ENCODE peak calls at places on chromosomes 5 and 9, in five cellular contexts. E, F, V, H and U are unnamed samples.
A peak's percentile ranks its signal among the peaks of the same experiment; 100 is the strongest.

GRCh38 chr5:34892414-34892813 is 22.9 kb downstream of the RAD1 start:
- DNase-seq in E (no peak), F (no peak), V (no peak), H (no peak), U (no peak)

GRCh38 chr5:149824115-149824514 is 94.0 kb downstream of the PPARGC1B start:
- DNase-seq in E (no peak), F (no peak), V (no peak), H (no peak), U (no peak)

GRCh38 chr5:89733772-89734171 is 675.8 kb downstream of the CETN3 start:
- DNase-seq in E (no peak), F (no peak), V (no peak), H (no peak), U (no peak)

GRCh38 chr5:88298425-88298824 is 29.8 kb upstream of the TMEM161B start:
- DNase-seq in E (no peak), F (no peak), V (no peak), H (no peak), U (no peak)

GRCh38 chr9:74499111-74499601 is 2.0 kb downstream of the RORB start:
- DNase-seq in E (no peak), F (no peak), V (no peak), H (no peak), U (no peak)

GRCh38 chr5:92758552-92758951 is 822.5 kb downstream of the NR2F1-AS1 start:
- DNase-seq in E (no peak), F (no peak), V (no peak), H (no peak), U (no peak)

GRCh38 chr9:137402752-137403151 is 20.2 kb downstream of the EXD3 start:
- DNase-seq in E (no peak), F (no peak), V (no peak), H (no peak), U (no peak)

GRCh38 chr5:177449140-177450061 is 2.8 kb downstream of the PRR7 start:
- DNase-seq in E (no peak), F (no peak), V (no peak), H (no peak), U (no peak)

GRCh38 chr5:94705427-94705826 is 87.0 kb downstream of the SLF1 start:
- DNase-seq in E (peak; percentile 25), F (no peak), V (no peak), H (no peak), U (no peak)

GRCh38 chr9:131298341-131298740 is 8.8 kb downstream of the PLPP7 start:
- DNase-seq in E (no peak), F (no peak), V (no peak), H (no peak), U (no peak)

GRCh38 chr5:57494104-57495098 is 11.8 kb upstream of the ACTBL2 start:
- DNase-seq in E (peak; percentile 91), F (peak; percentile 88), V (peak; percentile 89), H (no peak), U (peak; percentile 70)

GRCh38 chr5:50889790-50890189 is 223.4 kb downstream of the PARP8 start:
- DNase-seq in E (peak; percentile 10), F (peak; percentile 73), V (no peak), H (no peak), U (no peak)

GRCh38 chr5:61030163-61030482 is 85.1 kb downstream of the NDUFAF2 start:
- DNase-seq in E (no peak), F (no peak), V (no peak), H (no peak), U (no peak)